ENCODE peak calls at places on chromosomes 12 and 14, in eight cellular contexts. One of them, this sample, is unnamed.

GRCh38 chr12:87127272-87127671 is 871.1 kb upstream of the MGAT4C start:
- DNase-seq in neural crest cell: no peak
- DNase-seq in GM06990: no peak
- DNase-seq in brain microvascular endothelial cell: peak
- DNase-seq in SK-N-SH: no peak
- DNase-seq in fibroblast of the aortic adventitia: peak
- DNase-seq in heart right ventricle: no peak
- DNase-seq in HCT116: no peak
- DNase-seq in this sample: no peak

GRCh38 chr12:31326689-31327659 is 1.0 kb upstream of the SINHCAF start:
- DNase-seq in fibroblast of the aortic adventitia: peak
- DNase-seq in GM06990: no peak
- DNase-seq in brain microvascular endothelial cell: no peak
- DNase-seq in HCT116: no peak
- DNase-seq in SK-N-SH: no peak
- DNase-seq in heart right ventricle: no peak
- DNase-seq in neural crest cell: no peak
- DNase-seq in this sample: no peak

GRCh38 chr12:65121049-65121955 is at the start of gene WIF1:
- DNase-seq in SK-N-SH: peak
- DNase-seq in fibroblast of the aortic adventitia: no peak
- DNase-seq in brain microvascular endothelial cell: no peak
- DNase-seq in neural crest cell: no peak
- DNase-seq in heart right ventricle: peak
- DNase-seq in GM06990: peak
- DNase-seq in HCT116: no peak
- DNase-seq in this sample: peak

GRCh38 chr14:58717821-58718220 is 80.1 kb downstream of the DACT1 start:
- DNase-seq in neural crest cell: no peak
- DNase-seq in GM06990: no peak
- DNase-seq in HCT116: no peak
- DNase-seq in brain microvascular endothelial cell: no peak
- DNase-seq in SK-N-SH: no peak
- DNase-seq in fibroblast of the aortic adventitia: no peak
- DNase-seq in heart right ventricle: no peak
- DNase-seq in this sample: no peak

GRCh38 chr12:47730341-47730744 is 5.1 kb upstream of the ENDOU start:
- DNase-seq in GM06990: no peak
- DNase-seq in heart right ventricle: no peak
- DNase-seq in SK-N-SH: no peak
- DNase-seq in neural crest cell: no peak
- DNase-seq in HCT116: no peak
- DNase-seq in brain microvascular endothelial cell: no peak
- DNase-seq in fibroblast of the aortic adventitia: no peak
- DNase-seq in this sample: no peak

GRCh38 chr14:105315941-105316562 is 1.5 kb downstream of the PACS2 start:
- DNase-seq in brain microvascular endothelial cell: no peak
- DNase-seq in SK-N-SH: peak
- DNase-seq in GM06990: no peak
- DNase-seq in neural crest cell: no peak
- DNase-seq in fibroblast of the aortic adventitia: peak
- DNase-seq in heart right ventricle: no peak
- DNase-seq in HCT116: no peak
- DNase-seq in this sample: no peak

GRCh38 chr12:2580821-2581220 is 213.9 kb upstream of the FKBP4 start:
- DNase-seq in SK-N-SH: no peak
- DNase-seq in neural crest cell: no peak
- DNase-seq in HCT116: no peak
- DNase-seq in heart right ventricle: no peak
- DNase-seq in fibroblast of the aortic adventitia: peak
- DNase-seq in GM06990: no peak
- DNase-seq in brain microvascular endothelial cell: peak
- DNase-seq in this sample: no peak

GRCh38 chr12:62217466-62218194 is 42.6 kb upstream of the USP15 start:
- DNase-seq in HCT116: no peak
- DNase-seq in fibroblast of the aortic adventitia: no peak
- DNase-seq in neural crest cell: no peak
- DNase-seq in heart right ventricle: no peak
- DNase-seq in SK-N-SH: no peak
- DNase-seq in GM06990: no peak
- DNase-seq in brain microvascular endothelial cell: no peak
- DNase-seq in this sample: no peak

GRCh38 chr12:115201928-115202327 is 518.0 kb upstream of the TBX3 start:
- DNase-seq in neural crest cell: no peak
- DNase-seq in heart right ventricle: no peak
- DNase-seq in GM06990: no peak
- DNase-seq in fibroblast of the aortic adventitia: no peak
- DNase-seq in brain microvascular endothelial cell: no peak
- DNase-seq in SK-N-SH: no peak
- DNase-seq in HCT116: no peak
- DNase-seq in this sample: no peak

GRCh38 chr12:7731499-7731898 is 15.7 kb downstream of the CLEC4C start:
- DNase-seq in SK-N-SH: no peak
- DNase-seq in GM06990: no peak
- DNase-seq in brain microvascular endothelial cell: no peak
- DNase-seq in heart right ventricle: no peak
- DNase-seq in HCT116: no peak
- DNase-seq in neural crest cell: no peak
- DNase-seq in fibroblast of the aortic adventitia: no peak
- DNase-seq in this sample: no peak

GRCh38 chr12:19483727-19484126 is 44.4 kb downstream of the AEBP2 start:
- DNase-seq in fibroblast of the aortic adventitia: no peak
- DNase-seq in HCT116: no peak
- DNase-seq in brain microvascular endothelial cell: no peak
- DNase-seq in SK-N-SH: no peak
- DNase-seq in heart right ventricle: no peak
- DNase-seq in neural crest cell: no peak
- DNase-seq in GM06990: no peak
- DNase-seq in this sample: no peak

GRCh38 chr12:69055706-69056105 is 122.7 kb upstream of the CPM start:
- DNase-seq in heart right ventricle: no peak
- DNase-seq in GM06990: no peak
- DNase-seq in brain microvascular endothelial cell: no peak
- DNase-seq in HCT116: no peak
- DNase-seq in neural crest cell: no peak
- DNase-seq in fibroblast of the aortic adventitia: no peak
- DNase-seq in SK-N-SH: no peak
- DNase-seq in this sample: no peak

GRCh38 chr12:69056743-69057515 is 124.0 kb upstream of the CPM start:
- DNase-seq in neural crest cell: no peak
- DNase-seq in HCT116: no peak
- DNase-seq in brain microvascular endothelial cell: no peak
- DNase-seq in heart right ventricle: no peak
- DNase-seq in SK-N-SH: no peak
- DNase-seq in fibroblast of the aortic adventitia: peak
- DNase-seq in GM06990: no peak
- DNase-seq in this sample: no peak

GRCh38 chr12:69054343-69055056 is 121.5 kb upstream of the CPM start:
- DNase-seq in HCT116: no peak
- DNase-seq in SK-N-SH: no peak
- DNase-seq in brain microvascular endothelial cell: no peak
- DNase-seq in fibroblast of the aortic adventitia: no peak
- DNase-seq in heart right ventricle: no peak
- DNase-seq in GM06990: no peak
- DNase-seq in neural crest cell: no peak
- DNase-seq in this sample: no peak

GRCh38 chr12:69055280-69055679 is 122.3 kb upstream of the CPM start:
- DNase-seq in fibroblast of the aortic adventitia: no peak
- DNase-seq in SK-N-SH: no peak
- DNase-seq in brain microvascular endothelial cell: no peak
- DNase-seq in neural crest cell: no peak
- DNase-seq in HCT116: no peak
- DNase-seq in GM06990: no peak
- DNase-seq in heart right ventricle: no peak
- DNase-seq in this sample: no peak

GRCh38 chr12:69052613-69053408 is 119.8 kb upstream of the CPM start:
- DNase-seq in GM06990: no peak
- DNase-seq in brain microvascular endothelial cell: peak
- DNase-seq in heart right ventricle: no peak
- DNase-seq in SK-N-SH: no peak
- DNase-seq in HCT116: peak
- DNase-seq in neural crest cell: no peak
- DNase-seq in fibroblast of the aortic adventitia: peak
- DNase-seq in this sample: peak
- TF ChIP-seq CTCF in GM06990: no peak
- TF ChIP-seq CTCF in brain microvascular endothelial cell: peak
- TF ChIP-seq CTCF in heart right ventricle: no peak
- TF ChIP-seq CTCF in SK-N-SH: peak
- TF ChIP-seq CTCF in HCT116: no peak
- TF ChIP-seq CTCF in neural crest cell: no peak
- TF ChIP-seq CTCF in fibroblast of the aortic adventitia: peak
- TF ChIP-seq CTCF in this sample: peak

GRCh38 chr14:54515670-54516069 is 6.0 kb downstream of the CGRRF1 start:
- DNase-seq in SK-N-SH: no peak
- DNase-seq in fibroblast of the aortic adventitia: no peak
- DNase-seq in brain microvascular endothelial cell: no peak
- DNase-seq in heart right ventricle: no peak
- DNase-seq in HCT116: no peak
- DNase-seq in neural crest cell: no peak
- DNase-seq in GM06990: no peak
- DNase-seq in this sample: no peak
- TF ChIP-seq CTCF in SK-N-SH: no peak
- TF ChIP-seq CTCF in fibroblast of the aortic adventitia: no peak
- TF ChIP-seq CTCF in brain microvascular endothelial cell: no peak
- TF ChIP-seq CTCF in heart right ventricle: no peak
- TF ChIP-seq CTCF in HCT116: no peak
- TF ChIP-seq CTCF in neural crest cell: no peak
- TF ChIP-seq CTCF in GM06990: no peak
- TF ChIP-seq CTCF in this sample: no peak

GRCh38 chr12:125185740-125186470 is 120.7 kb downstream of the AACS start:
- DNase-seq in brain microvascular endothelial cell: peak
- DNase-seq in heart right ventricle: peak
- DNase-seq in HCT116: peak
- DNase-seq in GM06990: peak
- DNase-seq in neural crest cell: peak
- DNase-seq in fibroblast of the aortic adventitia: peak
- DNase-seq in SK-N-SH: peak
- DNase-seq in this sample: peak
- TF ChIP-seq CTCF in brain microvascular endothelial cell: peak
- TF ChIP-seq CTCF in heart right ventricle: peak
- TF ChIP-seq CTCF in HCT116: no peak
- TF ChIP-seq CTCF in GM06990: no peak
- TF ChIP-seq CTCF in neural crest cell: peak
- TF ChIP-seq CTCF in fibroblast of the aortic adventitia: peak
- TF ChIP-seq CTCF in SK-N-SH: peak
- TF ChIP-seq CTCF in this sample: peak

GRCh38 chr12:83865431-83865830 is 1047.2 kb downstream of the SLC6A15 start:
- DNase-seq in neural crest cell: no peak
- DNase-seq in GM06990: no peak
- DNase-seq in SK-N-SH: no peak
- DNase-seq in HCT116: no peak
- DNase-seq in brain microvascular endothelial cell: no peak
- DNase-seq in heart right ventricle: no peak
- DNase-seq in fibroblast of the aortic adventitia: no peak
- DNase-seq in this sample: no peak
- TF ChIP-seq CTCF in neural crest cell: no peak
- TF ChIP-seq CTCF in GM06990: no peak
- TF ChIP-seq CTCF in SK-N-SH: no peak
- TF ChIP-seq CTCF in HCT116: no peak
- TF ChIP-seq CTCF in brain microvascular endothelial cell: no peak
- TF ChIP-seq CTCF in heart right ventricle: no peak
- TF ChIP-seq CTCF in fibroblast of the aortic adventitia: no peak
- TF ChIP-seq CTCF in this sample: no peak

GRCh38 chr14:87888136-87888999 is 104.6 kb downstream of the GALC start:
- DNase-seq in GM06990: no peak
- DNase-seq in SK-N-SH: peak
- DNase-seq in brain microvascular endothelial cell: no peak
- DNase-seq in fibroblast of the aortic adventitia: peak
- DNase-seq in heart right ventricle: peak
- DNase-seq in neural crest cell: no peak
- DNase-seq in HCT116: no peak
- DNase-seq in this sample: peak
- TF ChIP-seq CTCF in GM06990: peak
- TF ChIP-seq CTCF in SK-N-SH: peak
- TF ChIP-seq CTCF in brain microvascular endothelial cell: peak
- TF ChIP-seq CTCF in fibroblast of the aortic adventitia: peak
- TF ChIP-seq CTCF in heart right ventricle: peak
- TF ChIP-seq CTCF in neural crest cell: peak
- TF ChIP-seq CTCF in HCT116: no peak
- TF ChIP-seq CTCF in this sample: no peak

DNA sequence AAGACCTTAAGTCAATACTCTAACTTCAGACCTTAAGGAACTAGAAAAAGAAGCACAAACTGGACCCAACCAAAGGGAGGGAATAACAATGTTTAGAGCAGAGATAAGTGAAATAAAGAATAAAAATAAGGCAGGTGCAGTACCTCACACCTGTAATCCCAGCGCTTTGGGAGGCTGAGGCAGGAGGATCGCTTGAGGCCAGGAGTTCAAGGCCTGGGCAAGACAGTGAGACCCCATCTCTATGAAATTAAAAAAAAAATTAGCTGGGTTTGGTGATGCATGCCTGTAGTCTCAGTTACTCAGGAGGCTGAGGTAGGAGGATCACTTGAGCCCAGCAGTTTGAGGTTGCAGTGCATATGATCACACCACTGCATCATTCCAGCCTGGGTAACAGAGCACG is 9.1 kb downstream of the TFCP2 start:
- DNase-seq in fibroblast of the aortic adventitia: no peak
- DNase-seq in heart right ventricle: no peak
- DNase-seq in GM06990: no peak
- DNase-seq in neural crest cell: no peak
- DNase-seq in SK-N-SH: no peak
- DNase-seq in brain microvascular endothelial cell: no peak
- DNase-seq in HCT116: no peak
- DNase-seq in this sample: no peak
- TF ChIP-seq CTCF in fibroblast of the aortic adventitia: no peak
- TF ChIP-seq CTCF in heart right ventricle: no peak
- TF ChIP-seq CTCF in GM06990: no peak
- TF ChIP-seq CTCF in neural crest cell: no peak
- TF ChIP-seq CTCF in SK-N-SH: no peak
- TF ChIP-seq CTCF in brain microvascular endothelial cell: no peak
- TF ChIP-seq CTCF in HCT116: no peak
- TF ChIP-seq CTCF in this sample: no peak

GRCh38 chr12:57273516-57273915 is 22.5 kb upstream of the STAC3 start:
- DNase-seq in SK-N-SH: no peak
- DNase-seq in neural crest cell: no peak
- DNase-seq in brain microvascular endothelial cell: no peak
- DNase-seq in fibroblast of the aortic adventitia: no peak
- DNase-seq in heart right ventricle: no peak
- DNase-seq in GM06990: no peak
- DNase-seq in HCT116: no peak
- DNase-seq in this sample: no peak
- TF ChIP-seq CTCF in SK-N-SH: no peak
- TF ChIP-seq CTCF in neural crest cell: no peak
- TF ChIP-seq CTCF in brain microvascular endothelial cell: no peak
- TF ChIP-seq CTCF in fibroblast of the aortic adventitia: no peak
- TF ChIP-seq CTCF in heart right ventricle: no peak
- TF ChIP-seq CTCF in GM06990: no peak
- TF ChIP-seq CTCF in HCT116: no peak
- TF ChIP-seq CTCF in this sample: no peak

This sample was measured in Calu3.